ENCODE peak calls at places on chromosomes 13 and 19, in eight cellular contexts. R is NCI-H1092; O is iPS DF 6.9; C is EL; V is stimulated activated naive B cell treated with anti-CD40 and anti-IgM and Interleukin-4, amounts not matched to agents 10 μg/mL and 1 μg/mL and 100 μg/mL, for 72 hours; E is hypothalamus; H is T-helper 1 cell; X is SK-N-DZ. G is an unnamed sample.

GRCh38 chr13:49953560-49953959 is 17.4 kb upstream of the SPRYD7 start:
- DNase-seq in R (no peak), C (no peak), E (no peak), O (no peak), H (no peak), V (no peak), X (no peak), G (no peak)

GRCh38 chr13:109145631-109146030 is 516.2 kb downstream of the MYO16 start:
- DNase-seq in E (no peak), C (peak), X (peak), O (no peak), H (peak), R (peak), V (no peak), G (no peak)

GRCh38 chr19:49431330-49431749 is 6.2 kb downstream of the GFY start:
- DNase-seq in R (no peak), X (no peak), V (no peak), C (no peak), H (no peak), O (no peak), E (no peak), G (no peak)

GRCh38 chr19:35266904-35267817 is 1.6 kb upstream of the USF2 start:
- DNase-seq in X (peak), H (peak), E (no peak), C (peak), O (no peak), R (peak), V (peak), G (no peak)

GRCh38 chr13:99421758-99422555 is 79.3 kb upstream of the TM9SF2 start:
- DNase-seq in C (no peak), E (no peak), H (no peak), X (no peak), O (no peak), R (no peak), V (peak), G (no peak)

GRCh38 chr13:25876256-25876655 is 175.6 kb downstream of the SHISA2 start:
- DNase-seq in V (no peak), E (no peak), H (no peak), C (no peak), X (no peak), O (no peak), R (no peak), G (no peak)

GRCh38 chr13:24929196-24929595 is 165.2 kb downstream of the RNF17 start:
- DNase-seq in O (no peak), V (no peak), C (no peak), E (no peak), X (no peak), H (no peak), R (no peak), G (no peak)

GRCh38 chr13:44117351-44117750 is 237.6 kb downstream of the LACC1 start:
- DNase-seq in H (peak), R (no peak), O (no peak), C (peak), X (no peak), V (no peak), E (no peak), G (no peak)

GRCh38 chr19:45778010-45778671 is 4.1 kb downstream of the DMPK start:
- DNase-seq in V (no peak), R (no peak), H (no peak), O (no peak), X (no peak), E (no peak), C (no peak), G (no peak)

GRCh38 chr13:108974686-108975085 is 345.3 kb downstream of the MYO16 start:
- DNase-seq in H (no peak), C (no peak), R (no peak), E (no peak), O (no peak), X (no peak), V (no peak), G (no peak)

GRCh38 chr19:19098084-19098702 is 34.4 kb downstream of the SLC25A42 start:
- DNase-seq in V (no peak), X (no peak), R (no peak), H (no peak), E (no peak), O (no peak), C (no peak), G (no peak)

GRCh38 chr19:16095071-16095571 is 16.6 kb upstream of the RAB8A start:
- DNase-seq in E (no peak), O (no peak), C (no peak), V (peak), H (no peak), X (no peak), R (no peak), G (no peak)

GRCh38 chr13:51832471-51833152 is 12.4 kb downstream of the TMEM272 start:
- DNase-seq in H (peak), C (peak), V (peak), R (no peak), E (no peak), O (no peak), X (no peak), G (no peak)

GRCh38 chr19:3510727-3511126 is 4.6 kb downstream of the FZR1 start:
- DNase-seq in O (no peak), C (no peak), V (no peak), X (no peak), H (no peak), R (no peak), E (no peak), G (no peak)

GRCh38 chr13:32022292-32022691 is 9.3 kb upstream of the FRY start:
- DNase-seq in X (peak), H (no peak), C (no peak), V (no peak), E (no peak), R (no peak), O (no peak), G (no peak)

GRCh38 chr13:44231786-44232516 is 141.7 kb upstream of the SERP2 start:
- DNase-seq in V (no peak), O (peak), X (no peak), R (no peak), H (no peak), C (peak), E (no peak), G (no peak)

GRCh38 chr13:112438515-112438914 is 62.4 kb downstream of the SPACA7 start:
- DNase-seq in E (no peak), V (no peak), X (no peak), H (no peak), R (no peak), C (no peak), O (no peak), G (no peak)

GRCh38 chr19:29678484-29679106 is 13.3 kb downstream of the PLEKHF1 start:
- DNase-seq in E (no peak), H (no peak), V (no peak), O (no peak), X (peak), C (no peak), R (no peak), G (no peak)

GRCh38 chr13:35566340-35566739 is 89.9 kb upstream of the MAB21L1 start:
- DNase-seq in H (no peak), R (no peak), O (no peak), C (no peak), E (no peak), X (no peak), V (no peak), G (no peak)

GRCh38 chr13:67119481-67119883 is 110.7 kb downstream of the PCDH9 start:
- DNase-seq in O (no peak), C (peak), R (no peak), X (no peak), V (no peak), H (no peak), E (no peak), G (no peak)

GRCh38 chr19:19520989-19521388 is 5.0 kb downstream of the NDUFA13 start:
- DNase-seq in R (no peak), E (no peak), X (no peak), C (no peak), V (no peak), H (no peak), O (no peak), G (no peak)

GRCh38 chr19:33508941-33509614 is 12.5 kb downstream of the PEPD start:
- DNase-seq in X (no peak), V (no peak), O (no peak), E (no peak), H (no peak), R (no peak), C (peak), G (no peak)

GRCh38 chr13:102049853-102050252 is 352.0 kb downstream of the FGF14 start:
- DNase-seq in O (no peak), H (no peak), R (no peak), E (no peak), X (no peak), C (no peak), V (no peak), G (no peak)

GRCh38 chr13:41001695-41002094 is 17.4 kb downstream of the ELF1 start:
- DNase-seq in R (no peak), H (no peak), X (no peak), O (no peak), V (no peak), C (no peak), E (no peak), G (no peak)

GRCh38 chr13:106172176-106172905 is 363.1 kb downstream of the EFNB2 start:
- DNase-seq in O (no peak), E (no peak), X (no peak), C (no peak), V (no peak), R (no peak), H (no peak), G (no peak)

GRCh38 chr19:33251076-33251475 is 25.4 kb upstream of the SLC7A10 start:
- DNase-seq in E (no peak), X (no peak), V (no peak), O (no peak), H (no peak), C (no peak), R (no peak), G (no peak)

GRCh38 chr13:48661112-48661511 is 7.4 kb downstream of the CYSLTR2 start:
- DNase-seq in E (no peak), V (no peak), R (no peak), C (no peak), X (no peak), H (no peak), O (no peak), G (no peak)

GRCh38 chr19:31505596-31505910 is 156.3 kb upstream of the TSHZ3 start:
- DNase-seq in E (no peak), R (no peak), H (no peak), V (no peak), X (no peak), O (no peak), C (no peak), G (no peak)

GRCh38 chr19:1466461-1467227 is 12.4 kb downstream of the C19orf25 start:
- DNase-seq in C (no peak), O (no peak), X (no peak), R (no peak), E (no peak), H (no peak), V (no peak), G (no peak)

GRCh38 chr13:36880961-36881360 is 39.1 kb downstream of the SMAD9 start:
- DNase-seq in O (no peak), X (no peak), R (no peak), H (no peak), E (no peak), V (no peak), C (no peak), G (no peak)

GRCh38 chr19:16208064-16208759 is 10.5 kb downstream of the AP1M1 start:
- DNase-seq in H (no peak), V (no peak), O (no peak), C (no peak), E (no peak), R (no peak), X (no peak), G (no peak)

GRCh38 chr13:98504029-98504351 is 72.9 kb downstream of the STK24 start:
- DNase-seq in X (no peak), O (no peak), R (no peak), E (no peak), H (no peak), C (no peak), V (no peak), G (no peak)

GRCh38 chr19:48925240-48925843 is 8.2 kb upstream of the DHDH start:
- DNase-seq in H (no peak), E (no peak), R (no peak), V (no peak), X (no peak), C (peak), O (no peak), G (no peak)

GRCh38 chr13:21661097-21661496 is 9.8 kb upstream of the FGF9 start:
- DNase-seq in O (no peak), X (no peak), E (no peak), V (no peak), H (no peak), R (no peak), C (no peak), G (no peak)

GRCh38 chr13:39417643-39418042 is 185.3 kb downstream of the LHFPL6 start:
- DNase-seq in O (no peak), E (no peak), R (no peak), H (no peak), V (no peak), X (no peak), C (peak), G (no peak)

GRCh38 chr19:37763488-37763887 is 15.9 kb downstream of the ZNF573 start:
- DNase-seq in V (no peak), X (no peak), H (no peak), C (peak), E (no peak), R (no peak), O (no peak), G (no peak)

GRCh38 chr13:27592865-27593264 is 27.5 kb downstream of the LNX2 start:
- DNase-seq in C (no peak), O (no peak), X (no peak), E (no peak), V (no peak), R (no peak), H (no peak), G (no peak)

GRCh38 chr19:18644144-18645034 is 7.6 kb downstream of the KLHL26 start:
- DNase-seq in O (no peak), C (no peak), V (no peak), X (no peak), E (no peak), H (no peak), R (no peak), G (no peak)

GRCh38 chr13:88670509-88670908 is 999.3 kb downstream of the SLITRK5 start:
- DNase-seq in R (no peak), E (no peak), H (no peak), X (no peak), C (no peak), V (no peak), O (no peak), G (no peak)